ENCODE peak calls at places on chromosomes 5 and 9, in nine cellular contexts. Q is A549, M is GM13977, F is suprapubic skin, W is H9, H is RWPE1, U is PC-3, V is astrocyte of the spinal cord, I is fibroblast of mammary gland. L is an unnamed sample.

GRCh38 chr9:4987996-4988421 is 2.9 kb downstream of the JAK2 start:
- DNase-seq in Q (peak; percentile 73), M (peak; percentile 42), F (no peak), W (peak; percentile 71), H (no peak), U (peak; percentile 77), V (peak; percentile 78), I (peak; percentile 77), L (no peak)

GRCh38 chr5:40687316-40687715 is 7.6 kb downstream of the PTGER4 start:
- DNase-seq in Q (no peak), M (no peak), F (no peak), W (no peak), H (no peak), U (no peak), V (no peak), I (no peak), L (no peak)

GRCh38 chr9:78806492-78807160 is 509.7 kb downstream of the PSAT1 start:
- DNase-seq in Q (no peak), M (no peak), F (no peak), W (no peak), H (no peak), U (no peak), V (no peak), I (no peak), L (no peak)

GRCh38 chr5:75707911-75708509 is 9.2 kb downstream of the POC5 start:
- DNase-seq in Q (peak; percentile 15), M (no peak), F (no peak), W (no peak), H (no peak), U (peak; percentile 31), V (no peak), I (peak; percentile 12), L (no peak)

GRCh38 chr5:138686668-138687067 is 66.6 kb upstream of the CTNNA1 start:
- DNase-seq in Q (no peak), M (no peak), F (no peak), W (no peak), H (no peak), U (no peak), V (peak; percentile 29), I (peak; percentile 26), L (no peak)

GRCh38 chr5:110027527-110028322 is 338.0 kb downstream of the MAN2A1 start:
- DNase-seq in Q (no peak), M (no peak), F (no peak), W (no peak), H (no peak), U (no peak), V (no peak), I (peak; percentile 15), L (no peak)

GRCh38 chr5:140632366-140633080 is 452 bp downstream of the CD14 start:
- DNase-seq in Q (no peak), M (peak; percentile 40), F (peak; percentile 82), W (no peak), H (no peak), U (no peak), V (peak; percentile 24), I (peak; percentile 51), L (peak; percentile 43)

GRCh38 chr9:87382902-87383301 is 114.8 kb upstream of the DAPK1 start:
- DNase-seq in Q (peak; percentile 69), M (no peak), F (no peak), W (no peak), H (peak; percentile 31), U (no peak), V (peak; percentile 53), I (peak; percentile 81), L (no peak)

GRCh38 chr9:114958021-114958846 is 27.8 kb upstream of the TNFSF8 start:
- DNase-seq in Q (no peak), M (no peak), F (no peak), W (no peak), H (no peak), U (no peak), V (no peak), I (peak; percentile 50), L (no peak)

GRCh38 chr5:177022386-177023246 is at the start of gene ZNF346:
- DNase-seq in Q (peak; percentile 92), M (peak; percentile 97), F (peak; percentile 96), W (peak; percentile 93), H (peak; percentile 100), U (peak; percentile 98), V (peak; percentile 90), I (peak; percentile 86), L (peak; percentile 80)

GRCh38 chr9:77598510-77598909 is 49.6 kb downstream of the GNA14 start:
- DNase-seq in Q (no peak), M (no peak), F (no peak), W (no peak), H (no peak), U (no peak), V (peak; percentile 35), I (peak; percentile 73), L (no peak)

GRCh38 chr5:44603496-44604272 is 205.1 kb upstream of the MRPS30 start:
- DNase-seq in Q (peak; percentile 3), M (no peak), F (no peak), W (peak; percentile 68), H (no peak), U (peak; percentile 13), V (no peak), I (peak; percentile 13), L (no peak)

GRCh38 chr9:5562806-5563416 is 52.6 kb downstream of the PDCD1LG2 start:
- DNase-seq in Q (no peak), M (no peak), F (no peak), W (no peak), H (no peak), U (no peak), V (no peak), I (no peak), L (no peak)

GRCh38 chr5:132298305-132298704 is 4.1 kb downstream of the SLC22A4 start:
- DNase-seq in Q (no peak), M (no peak), F (no peak), W (no peak), H (no peak), U (no peak), V (no peak), I (peak; percentile 52), L (no peak)

DNA sequence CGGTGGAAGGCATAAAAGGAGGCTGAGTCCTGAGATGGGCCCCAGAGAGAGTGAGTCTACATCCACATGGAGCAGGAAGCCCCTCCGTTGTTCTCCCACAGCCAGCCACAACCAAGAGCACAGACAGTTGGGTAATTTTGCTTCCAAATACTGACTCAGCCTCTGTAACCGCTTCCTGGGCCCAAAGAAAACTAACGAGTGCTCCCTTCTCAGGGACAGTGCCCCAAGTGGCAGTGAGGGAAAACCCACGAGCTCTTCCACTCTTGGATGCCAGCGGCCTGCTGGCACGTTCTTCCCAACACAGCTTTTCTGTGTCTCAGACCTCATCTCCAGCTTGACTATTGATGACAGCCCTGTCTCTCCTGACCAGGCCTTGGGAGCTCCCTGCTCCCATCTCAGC is 207.6 kb downstream of the FSTL4 start:
- DNase-seq in Q (peak; percentile 13), M (no peak), F (no peak), W (peak; percentile 28), H (no peak), U (peak; percentile 20), V (no peak), I (peak; percentile 22), L (no peak)
- TF ChIP-seq CTCF in Q (no peak), M (no peak), F (no peak), W (peak; percentile 61), H (no peak), U (peak; percentile 41), V (no peak), I (peak; percentile 3), L (no peak)

DNA sequence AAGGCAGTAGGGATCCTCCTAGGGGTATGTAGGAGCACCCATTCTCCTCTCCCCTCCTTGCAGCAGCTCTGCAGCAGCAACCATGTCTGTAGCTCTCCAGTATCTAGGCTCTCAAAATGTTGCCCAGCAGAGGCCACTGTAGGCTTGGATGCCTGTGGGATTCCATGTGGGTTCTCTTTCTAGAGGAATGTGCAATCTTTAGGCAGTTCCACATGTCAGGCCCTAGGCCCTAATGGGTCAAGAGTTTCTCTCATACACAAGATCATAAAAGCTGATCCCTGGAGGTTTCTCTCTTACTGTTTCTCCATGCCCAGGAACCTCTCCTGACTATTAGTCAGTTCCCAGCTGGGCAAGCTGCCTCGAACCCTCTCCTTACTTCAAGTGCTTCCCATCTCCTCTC is 215.8 kb downstream of the FRMD3 start:
- DNase-seq in Q (no peak), M (no peak), F (no peak), W (no peak), H (no peak), U (no peak), V (no peak), I (peak; percentile 38), L (no peak)
- TF ChIP-seq CTCF in Q (no peak), M (no peak), F (no peak), W (no peak), H (no peak), U (no peak), V (no peak), I (no peak), L (no peak)

GRCh38 chr5:113020461-113021273 is 44.1 kb downstream of the DCP2 start:
- DNase-seq in Q (no peak), M (no peak), F (no peak), W (no peak), H (peak; percentile 90), U (peak; percentile 93), V (peak; percentile 80), I (peak; percentile 43), L (no peak)

GRCh38 chr5:113022661-113023060 is 46.1 kb downstream of the DCP2 start:
- DNase-seq in Q (no peak), M (no peak), F (no peak), W (no peak), H (no peak), U (peak; percentile 58), V (no peak), I (no peak), L (no peak)

GRCh38 chr5:113017891-113018635 is 41.5 kb downstream of the DCP2 start:
- DNase-seq in Q (no peak), M (no peak), F (no peak), W (no peak), H (no peak), U (peak; percentile 51), V (peak; percentile 22), I (no peak), L (no peak)
- TF ChIP-seq CTCF in Q (no peak), M (no peak), F (no peak), W (no peak), H (no peak), U (no peak), V (no peak), I (no peak), L (no peak)

DNA sequence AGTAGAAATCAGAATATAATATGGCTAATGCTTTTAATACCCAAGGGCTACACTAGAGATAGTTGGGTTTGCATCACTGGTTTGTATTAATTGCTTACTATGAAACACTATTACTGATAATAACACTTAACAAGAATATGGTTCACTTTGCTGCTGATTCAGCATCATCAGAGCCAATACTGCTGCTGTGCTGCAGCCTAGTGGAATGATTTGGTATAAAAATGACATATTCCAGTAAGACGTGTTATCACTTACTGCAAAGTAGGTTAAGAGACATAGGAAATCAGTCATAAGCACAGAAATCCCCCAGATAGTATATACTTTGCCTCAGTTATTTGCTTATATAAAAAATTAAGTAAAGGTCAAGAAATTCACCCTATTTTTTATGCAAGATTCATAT is 2.8 kb downstream of the CDH10 start:
- DNase-seq in Q (peak; percentile 61), M (no peak), F (no peak), W (no peak), H (peak; percentile 16), U (peak; percentile 75), V (peak; percentile 47), I (peak; percentile 16), L (no peak)
- TF ChIP-seq CTCF in Q (peak; percentile 54), M (peak; percentile 40), F (no peak), W (peak; percentile 67), H (peak; percentile 62), U (peak; percentile 80), V (peak; percentile 51), I (peak; percentile 45), L (no peak)